ENCODE peak calls at places on chromosomes 16 and 17, in eight cellular contexts. C is iPS DF 6.9; F is CD8-positive, alpha-beta memory T cell; N is GM23248; Y is tibial nerve; J is CD8-positive, alpha-beta T cell; E is aorta; I is SK-N-SH. B is an unnamed sample. For H3K4me1 and H3K9me3, the result is how much of the 10 kb centered on the place peaks cover.

GRCh38 chr16:2992383-2993081 is 12.3 kb upstream of the PKMYT1 start:
- DNase-seq in C (no peak), F (no peak), N (no peak), Y (no peak), J (no peak), E (no peak), I (no peak), B (no peak)

GRCh38 chr16:9090101-9090959 is 1.1 kb upstream of the HAPSTR1 start:
- DNase-seq in C (no peak), F (peak), N (peak), Y (no peak), J (peak), E (peak), I (peak), B (no peak)

GRCh38 chr17:83203472-83204221 is 124.2 kb downstream of the METRNL start:
- DNase-seq in C (no peak), F (no peak), N (peak), Y (peak), J (no peak), E (peak), I (no peak), B (no peak)

GRCh38 chr17:63066158-63066808 is 100.2 kb downstream of the TANC2 start:
- DNase-seq in C (no peak), F (no peak), N (no peak), Y (no peak), J (no peak), E (no peak), I (no peak), B (no peak)

GRCh38 chr16:87363771-87364476 is 19.7 kb downstream of the FBXO31 start:
- DNase-seq in C (no peak), F (no peak), N (no peak), Y (no peak), J (no peak), E (no peak), I (peak), B (no peak)

GRCh38 chr16:70579648-70580630 is 56.3 kb downstream of the SF3B3 start:
- DNase-seq in C (no peak), F (no peak), N (peak), Y (no peak), J (no peak), E (peak), I (peak), B (no peak)

GRCh38 chr16:68800257-68800875 is 43.0 kb upstream of the TANGO6 start:
- DNase-seq in C (peak), F (peak), N (peak), Y (peak), J (peak), E (no peak), I (peak), B (no peak)

GRCh38 chr16:3155972-3156371 is 21.1 kb downstream of the ZNF213 start:
- DNase-seq in C (no peak), F (no peak), N (no peak), Y (no peak), J (no peak), E (no peak), I (no peak), B (no peak)

GRCh38 chr17:73645050-73645871 is 1.0 kb upstream of the SDK2 start:
- DNase-seq in C (no peak), F (peak), N (peak), Y (no peak), J (peak), E (peak), I (peak), B (peak)

GRCh38 chr16:64892843-64893242 is 229.0 kb downstream of the CDH11 start:
- DNase-seq in C (no peak), F (no peak), N (peak), Y (no peak), J (no peak), E (no peak), I (no peak), B (no peak)

GRCh38 chr16:84303023-84303422 is 8.3 kb downstream of the WFDC1 start:
- DNase-seq in C (no peak), F (no peak), N (no peak), Y (no peak), J (no peak), E (peak), I (no peak), B (no peak)
- H3K27ac ChIP-seq in C (no peak), F (no peak), N (no peak), Y (peak), J (no peak), E (no peak), I (no peak), B (no peak)

GRCh38 chr17:56715613-56716357 is 117.9 kb downstream of the C17orf67 start:
- DNase-seq in C (peak), F (peak), N (peak), Y (peak), J (peak), E (peak), I (peak), B (peak)
- H3K4me1 ChIP-seq in C (under half), F (under half), N (under half), Y (under half), J (under half), E (under half), I (under half), B (under half)

GRCh38 chr17:22443061-22443460 is 750.7 kb downstream of the KCNJ18 start:
- DNase-seq in C (no peak), F (no peak), N (no peak), Y (no peak), J (no peak), E (no peak), I (no peak), B (no peak)

DNA sequence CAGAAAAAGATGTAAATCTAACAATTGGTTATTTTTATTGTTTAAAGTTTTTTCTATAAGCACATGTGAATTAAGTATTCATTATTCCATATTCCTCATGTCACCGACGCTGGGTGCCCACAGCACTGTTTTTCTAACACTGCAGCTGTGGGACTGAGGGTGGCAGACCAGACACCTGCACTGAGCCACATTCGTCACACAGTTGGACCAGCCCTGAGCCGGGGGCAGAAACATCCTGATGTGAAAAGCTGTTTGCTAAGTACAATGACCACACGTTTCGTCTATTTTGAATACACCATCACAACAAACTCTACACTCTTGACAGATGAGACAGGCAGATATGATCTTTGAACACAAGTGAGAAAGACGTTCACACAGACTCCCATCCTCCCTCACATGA is 749.5 kb downstream of the KCNJ18 start:
- DNase-seq in C (no peak), F (no peak), N (no peak), Y (no peak), J (no peak), E (no peak), I (no peak), B (no peak)
- H3K9me3 ChIP-seq in C (under half), F (under half), N (under half), Y (under half), J (under half), E (under half), I (under half), B (under half)

DNA sequence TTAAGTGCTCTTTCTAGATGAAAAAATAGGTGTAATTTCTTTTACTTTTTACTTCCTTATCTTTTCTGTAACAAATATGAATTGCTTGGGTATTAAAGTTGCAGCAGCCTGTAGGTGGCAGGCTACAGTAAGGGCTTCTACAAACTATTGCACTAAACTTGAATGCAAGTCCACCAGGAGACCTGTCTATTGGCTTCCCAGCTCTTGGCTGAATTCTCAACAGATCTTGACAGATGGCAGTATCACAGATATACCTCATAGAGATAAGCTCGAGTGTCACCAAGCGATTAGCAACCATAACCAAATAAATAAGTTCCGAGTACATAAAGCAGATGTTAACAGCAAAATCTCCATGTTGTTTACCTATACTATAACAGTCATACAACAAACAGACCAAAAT is 5.9 kb downstream of the BBS2 start:
- DNase-seq in C (no peak), F (peak), N (peak), Y (no peak), J (peak), E (no peak), I (peak), B (peak)
- H3K27ac ChIP-seq in C (no peak), F (no peak), N (no peak), Y (peak), J (no peak), E (no peak), I (no peak), B (no peak)

GRCh38 chr16:84988328-84989080 is 22.8 kb downstream of the ZDHHC7 start:
- DNase-seq in C (no peak), F (no peak), N (no peak), Y (no peak), J (no peak), E (no peak), I (no peak), B (no peak)
- H3K4me1 ChIP-seq in C (under half), F (under half), N (under half), Y (under half), J (under half), E (under half), I (under half), B (under half)

GRCh38 chr17:5179003-5179402 is 12.7 kb downstream of the ZNF594 start:
- DNase-seq in C (no peak), F (no peak), N (no peak), Y (no peak), J (no peak), E (no peak), I (no peak), B (no peak)
- H3K9me3 ChIP-seq in C (under half), F (half or more), N (under half), Y (under half), J (under half), E (under half), I (half or more), B (half or more)